ENCODE peak calls at places on chromosomes 6 and 20, in six cellular contexts. N is neural progenitor cell; P is HCT116; G is CD8-positive, alpha-beta T cell; Y is kidney tubule cell; I is fibroblast of pulmonary artery. V is an unnamed sample.

GRCh38 chr20:53579581-53580375 is 13.9 kb downstream of the ZNF217 start:
- DNase-seq in G (peak; percentile 30), I (peak; percentile 91), Y (peak; percentile 50), N (no peak), P (no peak), V (no peak)

GRCh38 chr6:31659649-31660223 is 842 bp downstream of the C6orf47 start:
- DNase-seq in G (peak; percentile 25), N (peak; percentile 37), Y (peak; percentile 54), I (peak; percentile 18), P (no peak), V (no peak)

GRCh38 chr6:16819752-16820151 is 58.5 kb upstream of the ATXN1 start:
- DNase-seq in G (no peak), P (no peak), I (peak; percentile 20), Y (no peak), N (peak; percentile 20), V (no peak)

GRCh38 chr20:1841554-1842140 is 53.6 kb upstream of the SIRPA start:
- DNase-seq in N (no peak), Y (no peak), G (no peak), I (peak; percentile 37), P (no peak), V (no peak)

GRCh38 chr6:89564752-89565427 is 73.7 kb downstream of the LYRM2 start:
- DNase-seq in Y (no peak), I (no peak), P (no peak), G (no peak), N (no peak), V (peak; percentile 11)

GRCh38 chr20:17556842-17557674 is 12.8 kb upstream of the DSTN start:
- DNase-seq in I (peak; percentile 47), G (no peak), P (no peak), Y (peak; percentile 45), N (no peak), V (no peak)

GRCh38 chr6:41887355-41887754 is 7.8 kb downstream of the USP49 start:
- DNase-seq in I (no peak), Y (no peak), P (no peak), G (no peak), N (peak; percentile 85), V (no peak)

GRCh38 chr6:113684382-113684901 is 172.7 kb upstream of the MARCKS start:
- DNase-seq in N (no peak), Y (peak; percentile 80), G (no peak), P (no peak), I (no peak), V (no peak)

GRCh38 chr6:79277109-79277508 is 42.6 kb upstream of the HMGN3 start:
- DNase-seq in I (peak; percentile 53), G (no peak), N (no peak), Y (peak; percentile 76), P (no peak), V (no peak)

GRCh38 chr6:18284261-18284660 is 19.9 kb upstream of the DEK start:
- DNase-seq in N (no peak), P (no peak), I (no peak), Y (no peak), G (no peak), V (no peak)

GRCh38 chr20:59933296-59933848 is at the start of gene SYCP2:
- DNase-seq in I (peak; percentile 35), N (no peak), P (no peak), Y (peak; percentile 35), G (peak; percentile 64), V (no peak)

GRCh38 chr6:24851086-24851485 is 52.4 kb upstream of the ARMH2 start:
- DNase-seq in I (no peak), N (no peak), Y (peak; percentile 53), G (no peak), P (no peak), V (no peak)

GRCh38 chr6:56343295-56343694 is 95.9 kb upstream of the COL21A1 start:
- DNase-seq in P (no peak), Y (no peak), I (no peak), G (no peak), N (no peak), V (no peak)

GRCh38 chr6:168190646-168191443 is 111.8 kb upstream of the FRMD1 start:
- DNase-seq in G (no peak), I (no peak), P (no peak), N (no peak), Y (no peak), V (no peak)

GRCh38 chr6:53282741-53283140 is 66.0 kb downstream of the ELOVL5 start:
- DNase-seq in I (peak; percentile 29), G (no peak), Y (no peak), N (no peak), P (no peak), V (no peak)

GRCh38 chr20:46512943-46513844 is at the start of gene ZNF334:
- DNase-seq in P (no peak), I (peak; percentile 35), G (no peak), N (peak; percentile 85), Y (peak; percentile 67), V (peak; percentile 57)

GRCh38 chr6:139872635-139873034 is 498.2 kb upstream of the CITED2 start:
- DNase-seq in G (no peak), I (no peak), Y (no peak), P (no peak), N (no peak), V (no peak)

GRCh38 chr6:32318501-32318900 is 53.2 kb downstream of the TSBP1 start:
- DNase-seq in G (no peak), P (no peak), Y (no peak), I (no peak), N (no peak), V (no peak)

GRCh38 chr6:143058987-143059386 is 1.7 kb upstream of the AIG1 start:
- DNase-seq in G (no peak), P (no peak), I (no peak), N (peak; percentile 13), Y (no peak), V (no peak)

GRCh38 chr6:108260126-108260808 is 573 bp downstream of the SNX3 start:
- DNase-seq in Y (peak; percentile 61), G (peak; percentile 30), P (peak; percentile 16), N (peak; percentile 65), I (peak; percentile 60), V (no peak)

GRCh38 chr20:2314759-2315439 is 19.1 kb downstream of the TGM3 start:
- DNase-seq in N (no peak), Y (no peak), I (peak; percentile 55), P (peak; percentile 65), G (no peak), V (no peak)

GRCh38 chr20:5095931-5096330 is 23.8 kb downstream of the PCNA start:
- DNase-seq in P (no peak), G (no peak), Y (no peak), I (no peak), N (no peak), V (no peak)